ENCODE peak calls at places on chromosome 1, in seven cellular contexts. One of them, this sample, is unnamed.

GRCh38 chr1:206502813-206503212 is 4.5 kb upstream of the RASSF5 start:
- DNase-seq in mammary epithelial cell: no peak
- DNase-seq in H1: no peak
- DNase-seq in GM23338: no peak
- DNase-seq in GM23248: peak
- DNase-seq in endothelial cell of umbilical vein: no peak
- DNase-seq in PC-3: no peak
- DNase-seq in this sample: no peak

GRCh38 chr1:53956308-53957168 is 10.4 kb downstream of the LRRC42 start:
- DNase-seq in GM23248: peak
- DNase-seq in mammary epithelial cell: peak
- DNase-seq in GM23338: no peak
- DNase-seq in H1: no peak
- DNase-seq in endothelial cell of umbilical vein: no peak
- DNase-seq in PC-3: no peak
- DNase-seq in this sample: no peak

GRCh38 chr1:64082459-64082858 is 121.0 kb upstream of the UBE2U start:
- DNase-seq in GM23248: peak
- DNase-seq in H1: no peak
- DNase-seq in mammary epithelial cell: peak
- DNase-seq in endothelial cell of umbilical vein: no peak
- DNase-seq in PC-3: no peak
- DNase-seq in GM23338: no peak
- DNase-seq in this sample: peak

GRCh38 chr1:89261926-89262540 is 10.6 kb downstream of the GBP5 start:
- DNase-seq in GM23338: peak
- DNase-seq in endothelial cell of umbilical vein: no peak
- DNase-seq in GM23248: peak
- DNase-seq in mammary epithelial cell: no peak
- DNase-seq in H1: no peak
- DNase-seq in PC-3: no peak
- DNase-seq in this sample: no peak

GRCh38 chr1:2787163-2787911 is 14.2 kb downstream of the TTC34 start:
- DNase-seq in mammary epithelial cell: no peak
- DNase-seq in H1: no peak
- DNase-seq in endothelial cell of umbilical vein: no peak
- DNase-seq in GM23248: no peak
- DNase-seq in GM23338: peak
- DNase-seq in PC-3: peak
- DNase-seq in this sample: no peak

GRCh38 chr1:114564141-114564540 is 17.3 kb downstream of the BCAS2 start:
- DNase-seq in mammary epithelial cell: no peak
- DNase-seq in endothelial cell of umbilical vein: no peak
- DNase-seq in PC-3: no peak
- DNase-seq in GM23248: no peak
- DNase-seq in GM23338: no peak
- DNase-seq in H1: no peak
- DNase-seq in this sample: no peak

GRCh38 chr1:125080077-125080476 is 3895.3 kb downstream of the SRGAP2C start:
- DNase-seq in GM23248: no peak
- DNase-seq in GM23338: no peak
- DNase-seq in H1: no peak
- DNase-seq in mammary epithelial cell: no peak
- DNase-seq in PC-3: no peak
- DNase-seq in endothelial cell of umbilical vein: no peak
- DNase-seq in this sample: no peak

GRCh38 chr1:48916121-48917069 is 139.7 kb upstream of the BEND5 start:
- DNase-seq in GM23338: peak
- DNase-seq in H1: peak
- DNase-seq in endothelial cell of umbilical vein: peak
- DNase-seq in PC-3: peak
- DNase-seq in GM23248: peak
- DNase-seq in mammary epithelial cell: peak
- DNase-seq in this sample: peak

GRCh38 chr1:227560393-227560792 is 3.0 kb upstream of the ZNF678 start:
- DNase-seq in mammary epithelial cell: no peak
- DNase-seq in endothelial cell of umbilical vein: no peak
- DNase-seq in PC-3: no peak
- DNase-seq in GM23248: no peak
- DNase-seq in GM23338: no peak
- DNase-seq in H1: no peak
- DNase-seq in this sample: no peak

GRCh38 chr1:93394514-93394913 is 48.8 kb downstream of the DR1 start:
- DNase-seq in endothelial cell of umbilical vein: no peak
- DNase-seq in mammary epithelial cell: no peak
- DNase-seq in GM23338: no peak
- DNase-seq in H1: no peak
- DNase-seq in GM23248: peak
- DNase-seq in PC-3: peak
- DNase-seq in this sample: no peak

GRCh38 chr1:244735404-244735803 is 82.5 kb downstream of the DESI2 start:
- DNase-seq in GM23248: no peak
- DNase-seq in mammary epithelial cell: peak
- DNase-seq in endothelial cell of umbilical vein: no peak
- DNase-seq in PC-3: no peak
- DNase-seq in GM23338: peak
- DNase-seq in H1: no peak
- DNase-seq in this sample: peak

GRCh38 chr1:159927887-159928431 is 2.7 kb upstream of the TAGLN2 start:
- DNase-seq in endothelial cell of umbilical vein: no peak
- DNase-seq in PC-3: no peak
- DNase-seq in GM23338: no peak
- DNase-seq in H1: no peak
- DNase-seq in GM23248: no peak
- DNase-seq in mammary epithelial cell: no peak
- DNase-seq in this sample: no peak

GRCh38 chr1:233897325-233898162 is 6.9 kb upstream of the SLC35F3 start:
- DNase-seq in endothelial cell of umbilical vein: no peak
- DNase-seq in GM23338: no peak
- DNase-seq in GM23248: no peak
- DNase-seq in PC-3: peak
- DNase-seq in H1: no peak
- DNase-seq in mammary epithelial cell: no peak
- DNase-seq in this sample: no peak

GRCh38 chr1:203520315-203520714 is 26.4 kb downstream of the OPTC start:
- DNase-seq in PC-3: no peak
- DNase-seq in H1: no peak
- DNase-seq in GM23338: no peak
- DNase-seq in mammary epithelial cell: no peak
- DNase-seq in GM23248: peak
- DNase-seq in endothelial cell of umbilical vein: peak
- DNase-seq in this sample: peak

GRCh38 chr1:198563578-198563977 is 23.1 kb upstream of the ATP6V1G3 start:
- DNase-seq in endothelial cell of umbilical vein: peak
- DNase-seq in H1: no peak
- DNase-seq in GM23338: peak
- DNase-seq in GM23248: peak
- DNase-seq in PC-3: peak
- DNase-seq in mammary epithelial cell: peak
- DNase-seq in this sample: no peak

GRCh38 chr1:53733975-53734649 is 4.9 kb downstream of the GLIS1 start:
- DNase-seq in endothelial cell of umbilical vein: no peak
- DNase-seq in H1: no peak
- DNase-seq in mammary epithelial cell: no peak
- DNase-seq in GM23248: peak
- DNase-seq in GM23338: no peak
- DNase-seq in PC-3: peak
- DNase-seq in this sample: peak

GRCh38 chr1:26184086-26184485 is 6.3 kb upstream of the CATSPER4 start:
- DNase-seq in H1: no peak
- DNase-seq in GM23338: no peak
- DNase-seq in PC-3: no peak
- DNase-seq in mammary epithelial cell: no peak
- DNase-seq in endothelial cell of umbilical vein: no peak
- DNase-seq in GM23248: no peak
- DNase-seq in this sample: no peak

GRCh38 chr1:238377280-238377919 is 486.7 kb upstream of the ZP4 start:
- DNase-seq in mammary epithelial cell: no peak
- DNase-seq in PC-3: no peak
- DNase-seq in GM23248: no peak
- DNase-seq in H1: no peak
- DNase-seq in endothelial cell of umbilical vein: no peak
- DNase-seq in GM23338: peak
- DNase-seq in this sample: no peak

DNA sequence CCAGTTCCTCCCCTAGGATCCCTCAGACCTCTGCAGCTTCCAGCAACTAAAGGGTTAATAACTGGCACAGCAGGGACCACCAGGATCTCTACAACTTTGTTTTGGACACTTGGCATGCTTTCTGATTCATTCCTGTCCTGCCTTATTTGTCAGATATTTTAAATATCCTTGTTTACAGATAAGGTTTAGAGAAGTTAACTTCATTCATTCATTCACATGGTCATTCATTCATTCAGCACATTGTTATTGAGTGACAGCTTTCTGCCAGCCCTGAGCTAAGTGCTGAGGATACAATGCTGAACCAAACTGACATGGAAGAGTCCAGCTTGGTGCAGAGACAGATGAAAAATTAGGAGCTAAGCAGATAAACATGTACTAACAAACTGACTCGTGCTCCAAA is 8.8 kb upstream of the PHC2 start:
- DNase-seq in GM23248: no peak
- DNase-seq in endothelial cell of umbilical vein: no peak
- DNase-seq in GM23338: peak
- DNase-seq in H1: no peak
- DNase-seq in mammary epithelial cell: no peak
- DNase-seq in PC-3: no peak
- DNase-seq in this sample: no peak
- H3K4me2 ChIP-seq in GM23248: no peak
- H3K4me2 ChIP-seq in endothelial cell of umbilical vein: no peak
- H3K4me2 ChIP-seq in GM23338: no peak
- H3K4me2 ChIP-seq in H1: no peak
- H3K4me2 ChIP-seq in mammary epithelial cell: peak
- H3K4me2 ChIP-seq in PC-3: no peak
- H3K4me2 ChIP-seq in this sample: no peak

DNA sequence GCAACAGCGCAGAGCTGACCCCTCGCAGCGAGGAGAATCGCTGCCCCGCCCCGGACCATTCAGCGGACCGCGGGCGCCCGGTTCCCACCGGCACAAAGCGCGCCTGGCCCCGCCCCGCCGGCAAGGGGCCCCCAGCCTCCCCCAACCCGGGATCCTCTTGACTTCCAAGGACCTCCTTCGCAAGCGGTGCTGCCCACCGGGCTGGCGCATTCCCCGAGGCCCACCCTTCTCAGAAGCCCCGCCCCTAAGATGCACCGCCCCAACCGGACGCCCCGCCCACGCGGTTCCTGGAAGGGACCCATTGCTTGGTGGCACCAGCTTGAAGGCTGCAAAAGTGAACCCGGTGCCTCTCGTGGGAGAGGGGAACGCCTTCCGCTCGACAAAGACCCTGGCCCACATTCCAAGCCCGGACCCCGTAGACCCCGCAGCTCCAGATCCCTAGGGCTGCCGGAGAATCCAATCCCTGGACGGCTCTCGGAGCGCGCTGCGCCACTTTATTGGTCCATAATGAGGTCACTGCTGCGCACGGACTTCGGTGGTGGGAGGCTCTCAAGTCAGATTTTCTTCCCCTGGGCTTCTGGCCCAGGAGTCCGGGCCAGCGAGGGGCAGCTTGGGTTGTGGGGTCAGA is 2.0 kb downstream of the HES3 start:
- DNase-seq in GM23248: peak
- DNase-seq in mammary epithelial cell: peak
- DNase-seq in H1: peak
- DNase-seq in PC-3: peak
- DNase-seq in endothelial cell of umbilical vein: no peak
- DNase-seq in GM23338: peak
- DNase-seq in this sample: no peak
- TF ChIP-seq EZH2 in GM23248: no peak
- TF ChIP-seq EZH2 in mammary epithelial cell: no peak
- TF ChIP-seq EZH2 in H1: no peak
- TF ChIP-seq EZH2 in PC-3: no peak
- TF ChIP-seq EZH2 in endothelial cell of umbilical vein: no peak
- TF ChIP-seq EZH2 in GM23338: no peak
- TF ChIP-seq EZH2 in this sample: no peak

DNA sequence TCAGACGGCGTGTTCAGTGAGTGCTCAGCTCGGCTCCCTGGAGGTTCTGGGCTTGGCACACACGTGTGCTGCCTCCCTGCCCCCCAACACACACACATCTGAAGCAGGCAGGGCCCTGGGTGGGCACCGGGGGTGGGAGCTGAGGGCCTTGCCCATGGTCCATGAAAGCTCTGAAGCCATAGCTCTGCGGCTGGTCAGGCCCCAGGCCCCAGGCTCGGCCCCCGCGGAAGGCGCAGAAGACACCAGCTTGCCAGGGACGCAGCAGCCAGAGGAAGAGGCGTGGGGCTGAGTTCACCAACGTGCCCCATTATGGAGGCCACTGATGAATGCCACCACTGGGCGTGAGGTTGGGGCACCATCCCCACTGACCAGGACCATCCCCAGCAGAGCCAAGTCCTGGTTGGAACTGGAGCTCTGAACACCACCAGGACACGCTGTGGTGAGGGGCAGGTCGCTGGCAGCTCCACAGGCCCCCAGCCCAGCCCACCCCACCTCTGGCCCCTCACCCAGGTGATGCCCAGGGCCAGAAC is 4.2 kb downstream of the AURKAIP1 start:
- DNase-seq in GM23248: no peak
- DNase-seq in GM23338: no peak
- DNase-seq in PC-3: no peak
- DNase-seq in endothelial cell of umbilical vein: no peak
- DNase-seq in mammary epithelial cell: no peak
- DNase-seq in H1: no peak
- DNase-seq in this sample: no peak
- H3K4me2 ChIP-seq in GM23248: no peak
- H3K4me2 ChIP-seq in GM23338: no peak
- H3K4me2 ChIP-seq in PC-3: no peak
- H3K4me2 ChIP-seq in endothelial cell of umbilical vein: no peak
- H3K4me2 ChIP-seq in mammary epithelial cell: no peak
- H3K4me2 ChIP-seq in H1: no peak
- H3K4me2 ChIP-seq in this sample: no peak

GRCh38 chr1:213987876-213988638 is at the start of gene PROX1:
- DNase-seq in endothelial cell of umbilical vein: peak
- DNase-seq in GM23248: peak
- DNase-seq in PC-3: peak
- DNase-seq in H1: peak
- DNase-seq in mammary epithelial cell: peak
- DNase-seq in GM23338: peak
- DNase-seq in this sample: peak
- TF ChIP-seq EZH2 in endothelial cell of umbilical vein: no peak
- TF ChIP-seq EZH2 in GM23248: no peak
- TF ChIP-seq EZH2 in PC-3: peak
- TF ChIP-seq EZH2 in H1: no peak
- TF ChIP-seq EZH2 in mammary epithelial cell: peak
- TF ChIP-seq EZH2 in GM23338: no peak
- TF ChIP-seq EZH2 in this sample: no peak

GRCh38 chr1:167638064-167638463 is 8.0 kb downstream of the RCSD1 start:
- DNase-seq in mammary epithelial cell: peak
- DNase-seq in GM23248: no peak
- DNase-seq in endothelial cell of umbilical vein: no peak
- DNase-seq in GM23338: no peak
- DNase-seq in PC-3: no peak
- DNase-seq in H1: no peak
- DNase-seq in this sample: no peak
- H3K4me2 ChIP-seq in mammary epithelial cell: no peak
- H3K4me2 ChIP-seq in GM23248: no peak
- H3K4me2 ChIP-seq in endothelial cell of umbilical vein: no peak
- H3K4me2 ChIP-seq in GM23338: no peak
- H3K4me2 ChIP-seq in PC-3: no peak
- H3K4me2 ChIP-seq in H1: no peak
- H3K4me2 ChIP-seq in this sample: no peak

This sample was measured in fibroblast of lung.